ENCODE peak calls at places on chromosomes 5 and 9, in six cellular contexts. G is T follicular helper cell; J is activated CD8-positive, alpha-beta T cell treated with anti-CD3 and anti-CD28 coated beads for 36 hours; L is tibial artery; Q is NCI-H82; D is LoVo. K is an unnamed sample.

GRCh38 chr9:76866689-76867088 is 39.2 kb downstream of the PRUNE2 start:
- DNase-seq in G (no peak), L (no peak), D (no peak), Q (no peak), J (no peak), K (no peak)

GRCh38 chr5:52846443-52846842 is 58.7 kb downstream of the ITGA1 start:
- DNase-seq in G (no peak), D (no peak), L (no peak), Q (no peak), J (no peak), K (no peak)

GRCh38 chr5:181127456-181127855 is 3.5 kb downstream of the OR2V1 start:
- DNase-seq in J (no peak), L (peak), G (no peak), Q (no peak), D (no peak), K (no peak)

GRCh38 chr5:169978744-169979143 is 1.6 kb downstream of the INSYN2B start:
- DNase-seq in D (no peak), G (no peak), J (no peak), Q (peak), L (no peak), K (no peak)

GRCh38 chr9:137621131-137621757 is 2.4 kb downstream of the EHMT1 start:
- DNase-seq in L (no peak), D (no peak), Q (peak), J (peak), G (no peak), K (no peak)

GRCh38 chr9:37918665-37919165 is 14.8 kb upstream of the SLC25A51 start:
- DNase-seq in J (no peak), G (no peak), D (no peak), L (peak), Q (no peak), K (no peak)

GRCh38 chr5:39102684-39103155 is 28.5 kb upstream of the RICTOR start:
- DNase-seq in G (no peak), D (no peak), L (no peak), J (no peak), Q (no peak), K (no peak)

GRCh38 chr9:108972626-108973209 is 38.5 kb downstream of the ABITRAM start:
- DNase-seq in Q (no peak), G (no peak), L (no peak), D (no peak), J (no peak), K (no peak)

GRCh38 chr5:147939431-147940114 is 33.2 kb upstream of the C5orf46 start:
- DNase-seq in J (no peak), D (no peak), G (no peak), Q (no peak), L (no peak), K (no peak)

GRCh38 chr5:156892223-156892622 is 42.1 kb downstream of the PPP1R2B start:
- DNase-seq in D (no peak), J (no peak), Q (peak), G (no peak), L (no peak), K (no peak)